ENCODE peak calls at places on chromosomes 7 and 10, in ten cellular contexts. R is activated CD4-positive, alpha-beta T cell treated with anti-CD3 and anti-CD28 coated beads, Interleukin-2, amount 50 U/mL, for 24 hours; D is A549; G is astrocyte of the spinal cord; A is iPS-NIHi11; Q is AG09309; K is amniotic stem cell; C is ACHN; J is EH; E is H1. O is an unnamed sample.

GRCh38 chr10:100713049-100713858 is 32.1 kb upstream of the PAX2 start:
- DNase-seq in R (no peak), D (no peak), G (no peak), A (peak), Q (no peak), K (no peak), C (no peak), J (no peak), E (peak), O (no peak)

GRCh38 chr7:112056409-112056808 is 149.8 kb downstream of the DOCK4 start:
- DNase-seq in R (no peak), D (peak), G (peak), A (no peak), Q (no peak), K (no peak), C (peak), J (no peak), E (no peak), O (peak)

GRCh38 chr10:126935263-126935946 is 30.2 kb downstream of the DOCK1 start:
- DNase-seq in R (no peak), D (no peak), G (peak), A (peak), Q (no peak), K (no peak), C (no peak), J (peak), E (no peak), O (no peak)

GRCh38 chr7:49187543-49188268 is 263.4 kb downstream of the CDC14C start:
- DNase-seq in R (no peak), D (no peak), G (no peak), A (peak), Q (no peak), K (no peak), C (peak), J (no peak), E (no peak), O (peak)

GRCh38 chr7:142690554-142691182 is 58.6 kb upstream of the PRSS1 start:
- DNase-seq in R (no peak), D (no peak), G (no peak), A (no peak), Q (no peak), K (no peak), C (no peak), J (no peak), E (no peak), O (no peak)

GRCh38 chr10:115045516-115045915 is 47.6 kb upstream of the ATRNL1 start:
- DNase-seq in R (no peak), D (no peak), G (no peak), A (no peak), Q (no peak), K (no peak), C (no peak), J (no peak), E (peak), O (no peak)

GRCh38 chr7:55325371-55325792 is 39.8 kb upstream of the LANCL2 start:
- DNase-seq in R (no peak), D (no peak), G (peak), A (no peak), Q (peak), K (peak), C (peak), J (peak), E (no peak), O (peak)

GRCh38 chr7:39667354-39667923 is 44.1 kb downstream of the RALA start:
- DNase-seq in R (no peak), D (no peak), G (no peak), A (no peak), Q (no peak), K (no peak), C (no peak), J (no peak), E (no peak), O (no peak)

GRCh38 chr7:150406565-150407421 is 27.7 kb downstream of the ZNF775 start:
- DNase-seq in R (no peak), D (no peak), G (no peak), A (no peak), Q (no peak), K (no peak), C (peak), J (peak), E (no peak), O (no peak)

GRCh38 chr10:44986670-44987069 is 8.1 kb upstream of the DEPP1 start:
- DNase-seq in R (no peak), D (no peak), G (peak), A (no peak), Q (no peak), K (no peak), C (no peak), J (peak), E (no peak), O (no peak)

GRCh38 chr7:136342221-136342620 is 365.1 kb upstream of the MTPN start:
- DNase-seq in R (no peak), D (no peak), G (no peak), A (no peak), Q (no peak), K (no peak), C (no peak), J (no peak), E (no peak), O (no peak)

GRCh38 chr10:31242902-31243301 is 76.1 kb upstream of the ZEB1 start:
- DNase-seq in R (peak), D (peak), G (peak), A (peak), Q (peak), K (peak), C (peak), J (peak), E (no peak), O (peak)

GRCh38 chr7:148699024-148699771 is 495 bp downstream of the CUL1 start:
- DNase-seq in R (peak), D (peak), G (peak), A (peak), Q (no peak), K (no peak), C (peak), J (peak), E (peak), O (no peak)

GRCh38 chr10:88546462-88546861 is 36.7 kb downstream of the RNLS start:
- DNase-seq in R (no peak), D (no peak), G (no peak), A (no peak), Q (no peak), K (no peak), C (peak), J (no peak), E (no peak), O (no peak)

GRCh38 chr7:92412745-92413144 is 34.5 kb upstream of the GATAD1 start:
- DNase-seq in R (no peak), D (no peak), G (no peak), A (no peak), Q (no peak), K (no peak), C (no peak), J (no peak), E (no peak), O (no peak)

GRCh38 chr7:44898059-44898458 is 12.7 kb upstream of the PURB start:
- DNase-seq in R (no peak), D (no peak), G (no peak), A (no peak), Q (no peak), K (no peak), C (no peak), J (no peak), E (no peak), O (no peak)

GRCh38 chr10:60524541-60524940 is 134.9 kb upstream of the ANK3 start:
- DNase-seq in R (no peak), D (no peak), G (peak), A (no peak), Q (peak), K (no peak), C (no peak), J (peak), E (no peak), O (peak)

GRCh38 chr7:91348686-91349085 is 84.5 kb downstream of the FZD1 start:
- DNase-seq in R (no peak), D (no peak), G (peak), A (no peak), Q (no peak), K (no peak), C (peak), J (no peak), E (no peak), O (no peak)

GRCh38 chr10:12957081-12957480 is 44.4 kb downstream of the CCDC3 start:
- DNase-seq in R (no peak), D (no peak), G (no peak), A (no peak), Q (no peak), K (no peak), C (no peak), J (no peak), E (peak), O (no peak)

GRCh38 chr10:1122349-1122748 is 66.2 kb downstream of the WDR37 start:
- DNase-seq in R (no peak), D (no peak), G (no peak), A (no peak), Q (no peak), K (no peak), C (no peak), J (no peak), E (no peak), O (no peak)

GRCh38 chr10:125158528-125159485 is 1.6 kb downstream of the CTBP2 start:
- DNase-seq in R (no peak), D (peak), G (peak), A (no peak), Q (no peak), K (no peak), C (peak), J (peak), E (peak), O (no peak)

GRCh38 chr7:30931161-30931926 is 19.7 kb downstream of the AQP1 start:
- DNase-seq in R (no peak), D (no peak), G (no peak), A (peak), Q (no peak), K (no peak), C (no peak), J (peak), E (peak), O (peak)

GRCh38 chr7:103379270-103379975 is 32.0 kb downstream of the PSMC2 start:
- DNase-seq in R (no peak), D (no peak), G (no peak), A (no peak), Q (no peak), K (no peak), C (peak), J (no peak), E (no peak), O (no peak)

GRCh38 chr7:114472896-114473512 is 58.4 kb downstream of the FOXP2 start:
- DNase-seq in R (no peak), D (no peak), G (no peak), A (no peak), Q (no peak), K (no peak), C (no peak), J (no peak), E (no peak), O (no peak)

GRCh38 chr7:1121476-1121875 is 33.6 kb downstream of the GPER1 start:
- DNase-seq in R (no peak), D (no peak), G (no peak), A (no peak), Q (no peak), K (no peak), C (no peak), J (no peak), E (no peak), O (no peak)